ENCODE peak calls at places on chromosomes 1 and 21, in eight cellular contexts. A, W, P, I, Y, D, H and V are unnamed samples.
A peak's percentile ranks its signal among the peaks of the same experiment; 100 is the strongest.

GRCh38 chr1:115669002-115669673 is 27.4 kb downstream of the VANGL1 start:
- DNase-seq in W (peak; percentile 88), A (no peak), D (no peak), H (peak; percentile 73), Y (peak; percentile 90), P (no peak), I (peak; percentile 15), V (no peak)

GRCh38 chr1:200317236-200317635 is 92.6 kb downstream of the ZNF281 start:
- DNase-seq in H (peak; percentile 44), W (peak; percentile 78), P (no peak), I (no peak), Y (peak; percentile 85), A (no peak), D (no peak), V (no peak)

GRCh38 chr1:181522864-181523263 is 39.5 kb downstream of the CACNA1E start:
- DNase-seq in P (no peak), I (no peak), D (no peak), W (no peak), H (no peak), Y (no peak), A (no peak), V (no peak)

GRCh38 chr1:2384941-2385481 is 6.3 kb downstream of the MORN1 start:
- DNase-seq in D (no peak), W (no peak), I (no peak), Y (no peak), H (no peak), A (no peak), P (no peak), V (peak; percentile 53)

GRCh38 chr21:15978158-15978805 is 248.5 kb downstream of the USP25 start:
- DNase-seq in W (peak; percentile 95), Y (peak; percentile 95), A (no peak), I (no peak), P (no peak), D (no peak), H (no peak), V (no peak)

GRCh38 chr1:85495556-85495955 is 30.6 kb upstream of the DDAH1 start:
- DNase-seq in P (no peak), Y (peak; percentile 85), W (peak; percentile 76), A (no peak), H (no peak), D (no peak), I (no peak), V (no peak)

GRCh38 chr21:31514598-31514997 is 144.9 kb upstream of the SOD1 start:
- DNase-seq in A (peak; percentile 50), H (no peak), I (no peak), D (peak; percentile 85), Y (peak; percentile 26), W (peak; percentile 18), P (peak; percentile 70), V (no peak)

GRCh38 chr21:33685613-33686197 is 43.4 kb downstream of the ITSN1 start:
- DNase-seq in H (peak; percentile 18), I (no peak), W (peak; percentile 85), Y (peak; percentile 88), A (no peak), D (no peak), P (no peak), V (no peak)

GRCh38 chr1:117770981-117771531 is 158.4 kb downstream of the GDAP2 start:
- DNase-seq in H (no peak), W (no peak), Y (no peak), I (no peak), A (no peak), D (no peak), P (no peak), V (no peak)